ENCODE peak calls at places on chromosomes 6 and 20, in seven cellular contexts. S is cardiac muscle cell; Q is anterior cingulate cortex; U is left ventricle myocardium inferior; A is lung; J is stimulated activated CD8-positive, alpha-beta memory T cell treated with anti-CD3 and anti-CD28 coated beads, Interleukin-4, amount 100 ng/mL, for 4 hours; Y is GM12865. E is an unnamed sample.

GRCh38 chr6:39365281-39366074 is 43.0 kb upstream of the KCNK16 start:
- DNase-seq in Y (no peak), U (no peak), S (peak), Q (no peak), A (no peak), J (no peak), E (no peak)

GRCh38 chr6:71258078-71258866 is 30.3 kb upstream of the OGFRL1 start:
- DNase-seq in U (no peak), A (no peak), J (no peak), S (no peak), Y (no peak), Q (no peak), E (no peak)

GRCh38 chr6:142225552-142225951 is 76.3 kb upstream of the ADGRG6 start:
- DNase-seq in Q (no peak), U (no peak), S (no peak), Y (no peak), J (no peak), A (no peak), E (no peak)

GRCh38 chr6:136945626-136946235 is 23.6 kb downstream of the SLC35D3 start:
- DNase-seq in U (no peak), A (no peak), Y (peak), Q (no peak), J (no peak), S (no peak), E (no peak)

GRCh38 chr6:112571486-112571885 is 224.4 kb downstream of the RFPL4B start:
- DNase-seq in S (peak), Q (peak), Y (no peak), A (no peak), U (peak), J (no peak), E (no peak)

GRCh38 chr6:132919476-132919875 is 105.1 kb downstream of the RPS12 start:
- DNase-seq in Q (no peak), U (peak), S (peak), A (peak), J (no peak), Y (no peak), E (no peak)

GRCh38 chr6:112396221-112396620 is 49.1 kb downstream of the RFPL4B start:
- DNase-seq in Q (no peak), J (no peak), A (no peak), S (no peak), U (no peak), Y (no peak), E (no peak)

GRCh38 chr6:113875470-113875869 is 18.3 kb downstream of the MARCKS start:
- DNase-seq in Y (no peak), Q (no peak), S (peak), U (no peak), A (no peak), J (no peak), E (no peak)

GRCh38 chr6:81816387-81816786 is 63.9 kb upstream of the TENT5A start:
- DNase-seq in J (no peak), S (no peak), U (no peak), A (no peak), Q (no peak), Y (no peak), E (no peak)

GRCh38 chr20:61570796-61571195 is 318.7 kb downstream of the CDH4 start:
- DNase-seq in J (no peak), U (no peak), Q (no peak), A (no peak), Y (no peak), S (no peak), E (no peak)

GRCh38 chr6:150915868-150916267 is 50.4 kb downstream of the MTHFD1L start:
- DNase-seq in Y (no peak), Q (no peak), U (no peak), J (no peak), A (no peak), S (peak), E (no peak)

GRCh38 chr6:28841290-28841689 is 82.5 kb downstream of the TRIM27 start:
- DNase-seq in Y (peak), A (no peak), J (no peak), U (no peak), Q (no peak), S (no peak), E (no peak)

GRCh38 chr6:137856138-137856898 is 10.7 kb upstream of the TNFAIP3 start:
- DNase-seq in A (no peak), J (no peak), Q (no peak), S (no peak), U (no peak), Y (no peak), E (no peak)

GRCh38 chr6:53543341-53544010 is 1.4 kb downstream of the GCLC start:
- DNase-seq in U (no peak), J (no peak), A (no peak), Q (no peak), Y (no peak), S (no peak), E (no peak)

GRCh38 chr20:35344354-35344837 is 52.2 kb upstream of the FAM83C start:
- DNase-seq in J (no peak), S (peak), Y (no peak), U (peak), Q (no peak), A (no peak), E (no peak)

GRCh38 chr6:99458319-99458718 is 33.2 kb upstream of the PNISR start:
- DNase-seq in S (peak), U (no peak), Y (peak), A (no peak), Q (no peak), J (no peak), E (no peak)

GRCh38 chr6:28683945-28684538 is 158.4 kb downstream of the GPX5 start:
- DNase-seq in Q (no peak), J (no peak), Y (peak), S (peak), U (no peak), A (no peak), E (no peak)

GRCh38 chr20:32600681-32601237 is 15.6 kb upstream of the NOL4L start:
- DNase-seq in Y (no peak), U (no peak), S (no peak), A (no peak), Q (no peak), J (no peak), E (no peak)

GRCh38 chr6:5457983-5458683 is 196.8 kb downstream of the FARS2 start:
- DNase-seq in U (no peak), S (no peak), J (no peak), Q (no peak), A (peak), Y (no peak), E (no peak)

GRCh38 chr6:163577404-163577803 is 162.9 kb downstream of the QKI start:
- DNase-seq in S (no peak), Q (no peak), A (no peak), U (no peak), J (no peak), Y (no peak), E (no peak)

GRCh38 chr20:18284805-18285533 is 3.4 kb upstream of the ZNF133 start:
- DNase-seq in U (no peak), J (no peak), Q (no peak), S (peak), A (no peak), Y (no peak), E (no peak)

GRCh38 chr6:7424967-7425807 is 35.6 kb downstream of the RIOK1 start:
- DNase-seq in J (no peak), Y (peak), S (peak), A (no peak), U (peak), Q (no peak), E (no peak)

GRCh38 chr6:24574809-24575208 is 71.2 kb downstream of the KIAA0319 start:
- DNase-seq in S (no peak), A (no peak), Q (no peak), U (no peak), J (no peak), Y (peak), E (no peak)

GRCh38 chr6:73290435-73290834 is 27.4 kb upstream of the KHDC1 start:
- DNase-seq in Q (no peak), Y (no peak), U (no peak), S (no peak), J (no peak), A (no peak), E (no peak)

GRCh38 chr20:53032021-53033001 is 60.2 kb downstream of the TSHZ2 start:
- DNase-seq in S (peak), Y (no peak), U (no peak), Q (no peak), A (peak), J (no peak), E (no peak)

GRCh38 chr6:36844232-36845170 is 5.3 kb upstream of the CPNE5 start:
- DNase-seq in J (no peak), U (peak), Q (no peak), A (no peak), S (no peak), Y (no peak), E (no peak)

GRCh38 chr20:25316506-25317190 is 68.8 kb downstream of the PYGB start:
- DNase-seq in A (no peak), U (no peak), S (no peak), Y (no peak), Q (no peak), J (no peak), E (no peak)

GRCh38 chr6:81608776-81609175 is 143.7 kb downstream of the TENT5A start:
- DNase-seq in J (no peak), Y (no peak), A (no peak), Q (no peak), S (no peak), U (no peak), E (no peak)

GRCh38 chr6:1416191-1416764 is 26.9 kb downstream of the FOXF2 start:
- DNase-seq in Q (no peak), U (no peak), S (no peak), J (no peak), Y (no peak), A (no peak), E (no peak)

E was measured in CD4-positive, alpha-beta T cell.